ENCODE peak calls at places on chromosomes 16 and 17, in four cellular contexts. One of them, this sample, is unnamed.

GRCh38 chr17:41571561-41572434 is at the start of gene KRT9:
- DNase-seq in ascending aorta: no peak
- DNase-seq in tibial artery: no peak
- DNase-seq in K562: no peak
- DNase-seq in this sample: no peak

GRCh38 chr17:55601874-55602364 is 90.7 kb upstream of the SMIM36 start:
- DNase-seq in ascending aorta: no peak
- DNase-seq in K562: peak; percentile 20
- DNase-seq in tibial artery: no peak
- DNase-seq in this sample: no peak

GRCh38 chr17:11986939-11987329 is 10.3 kb downstream of the ZNF18 start:
- DNase-seq in tibial artery: no peak
- DNase-seq in ascending aorta: no peak
- DNase-seq in K562: peak; percentile 9
- DNase-seq in this sample: no peak

GRCh38 chr16:27879601-27880247 is 183.8 kb downstream of the GSG1L start:
- DNase-seq in ascending aorta: no peak
- DNase-seq in K562: no peak
- DNase-seq in tibial artery: no peak
- DNase-seq in this sample: no peak

GRCh38 chr16:78743556-78743955 is 644.1 kb downstream of the WWOX start:
- DNase-seq in ascending aorta: no peak
- DNase-seq in K562: no peak
- DNase-seq in tibial artery: no peak
- DNase-seq in this sample: no peak

GRCh38 chr16:19872179-19872863 is 12.3 kb downstream of the GPRC5B start:
- DNase-seq in tibial artery: no peak
- DNase-seq in ascending aorta: no peak
- DNase-seq in K562: no peak
- DNase-seq in this sample: no peak

GRCh38 chr17:10516065-10516464 is 2.3 kb downstream of the MYH1 start:
- DNase-seq in ascending aorta: no peak
- DNase-seq in K562: no peak
- DNase-seq in tibial artery: no peak
- DNase-seq in this sample: no peak

GRCh38 chr17:1726626-1727257 is 2.2 kb downstream of the WDR81 start:
- DNase-seq in tibial artery: no peak
- DNase-seq in K562: no peak
- DNase-seq in ascending aorta: no peak
- DNase-seq in this sample: no peak

GRCh38 chr17:10735821-10736220 is 6.0 kb upstream of the TMEM220 start:
- DNase-seq in K562: no peak
- DNase-seq in ascending aorta: no peak
- DNase-seq in tibial artery: no peak
- DNase-seq in this sample: no peak

GRCh38 chr17:5286846-5287245 is 4.8 kb downstream of the RABEP1 start:
- DNase-seq in K562: no peak
- DNase-seq in tibial artery: no peak
- DNase-seq in ascending aorta: no peak
- DNase-seq in this sample: no peak

GRCh38 chr17:9330140-9330902 is 245.3 kb downstream of the STX8 start:
- DNase-seq in tibial artery: no peak
- DNase-seq in ascending aorta: no peak
- DNase-seq in K562: no peak
- DNase-seq in this sample: no peak

GRCh38 chr16:84098939-84099338 is 17.8 kb downstream of the MBTPS1 start:
- DNase-seq in tibial artery: no peak
- DNase-seq in K562: no peak
- DNase-seq in ascending aorta: no peak
- DNase-seq in this sample: no peak

GRCh38 chr17:39722965-39723848 is 7.1 kb downstream of the MIEN1 start:
- DNase-seq in ascending aorta: no peak
- DNase-seq in tibial artery: no peak
- DNase-seq in K562: peak; percentile 96
- DNase-seq in this sample: peak; percentile 34

GRCh38 chr17:67531291-67531690 is 154.2 kb downstream of the PITPNC1 start:
- DNase-seq in K562: no peak
- DNase-seq in ascending aorta: no peak
- DNase-seq in tibial artery: no peak
- DNase-seq in this sample: no peak

GRCh38 chr17:81524865-81525159 is 3.4 kb upstream of the FSCN2 start:
- DNase-seq in ascending aorta: no peak
- DNase-seq in K562: no peak
- DNase-seq in tibial artery: no peak
- DNase-seq in this sample: no peak
- H3K27me3 ChIP-seq in ascending aorta: no peaks in the 10 kb centered on the region
- H3K27me3 ChIP-seq in K562: peaks cover 38% of the 10 kb centered on the region
- H3K27me3 ChIP-seq in tibial artery: no peaks in the 10 kb centered on the region
- H3K27me3 ChIP-seq in this sample: no peaks in the 10 kb centered on the region

DNA sequence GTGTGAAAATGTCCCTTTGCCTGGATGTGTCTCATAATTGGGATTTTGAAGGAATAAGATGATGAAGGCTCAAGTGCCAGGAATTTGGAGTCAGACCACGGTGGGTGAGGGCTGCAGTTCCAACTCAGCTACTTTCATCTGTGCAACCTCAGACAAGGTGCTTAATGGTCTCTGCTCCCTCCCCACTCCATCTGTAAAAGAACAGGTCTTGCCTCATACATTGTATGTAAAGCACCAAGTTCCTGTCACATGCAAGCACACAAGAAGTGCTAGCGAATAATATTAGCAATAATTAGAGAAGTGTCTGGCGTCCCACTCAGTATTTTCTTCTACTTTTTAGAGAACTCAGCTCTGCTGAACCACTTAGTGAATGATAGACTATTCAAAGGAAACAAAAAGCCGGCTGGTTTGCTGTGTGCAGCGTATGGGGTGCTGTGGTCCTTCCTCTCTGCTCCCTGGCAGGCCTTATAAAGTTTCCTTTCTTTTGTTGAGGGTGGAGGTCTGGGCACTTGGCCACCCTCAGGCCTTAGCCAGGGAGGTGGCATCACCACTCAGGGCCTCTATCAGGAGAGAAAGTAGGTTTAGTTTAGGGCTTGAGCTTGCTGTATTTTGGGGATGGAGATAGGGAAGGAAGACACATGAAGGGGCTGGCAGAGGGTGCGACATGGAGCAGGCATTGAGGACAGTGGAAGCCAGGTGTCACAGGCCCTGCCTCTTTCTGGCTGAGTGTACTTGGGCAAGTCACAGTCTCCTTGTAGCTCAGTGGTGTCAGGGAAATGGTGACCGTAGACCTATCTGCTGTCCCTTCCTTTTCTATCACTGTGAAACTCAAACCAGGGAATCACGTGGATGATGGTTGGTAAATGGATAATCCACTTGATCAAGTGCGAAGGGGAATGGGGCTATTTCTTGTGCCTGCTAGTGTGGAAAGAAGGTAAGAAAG is 6.5 kb downstream of the TBX4 start:
- DNase-seq in K562: no peak
- DNase-seq in ascending aorta: peak; percentile 21
- DNase-seq in tibial artery: no peak
- DNase-seq in this sample: no peak
- H3K27me3 ChIP-seq in K562: peaks cover 65% of the 10 kb centered on the region
- H3K27me3 ChIP-seq in ascending aorta: peaks cover 28% of the 10 kb centered on the region
- H3K27me3 ChIP-seq in tibial artery: no peaks in the 10 kb centered on the region
- H3K27me3 ChIP-seq in this sample: no peaks in the 10 kb centered on the region

GRCh38 chr16:1262210-1262845 is 6.5 kb downstream of the TPSD1 start:
- DNase-seq in K562: no peak
- DNase-seq in ascending aorta: no peak
- DNase-seq in tibial artery: no peak
- DNase-seq in this sample: no peak
- H3K27me3 ChIP-seq in K562: peaks cover 59% of the 10 kb centered on the region
- H3K27me3 ChIP-seq in ascending aorta: no peaks in the 10 kb centered on the region
- H3K27me3 ChIP-seq in tibial artery: no peaks in the 10 kb centered on the region
- H3K27me3 ChIP-seq in this sample: peaks cover 58% of the 10 kb centered on the region

DNA sequence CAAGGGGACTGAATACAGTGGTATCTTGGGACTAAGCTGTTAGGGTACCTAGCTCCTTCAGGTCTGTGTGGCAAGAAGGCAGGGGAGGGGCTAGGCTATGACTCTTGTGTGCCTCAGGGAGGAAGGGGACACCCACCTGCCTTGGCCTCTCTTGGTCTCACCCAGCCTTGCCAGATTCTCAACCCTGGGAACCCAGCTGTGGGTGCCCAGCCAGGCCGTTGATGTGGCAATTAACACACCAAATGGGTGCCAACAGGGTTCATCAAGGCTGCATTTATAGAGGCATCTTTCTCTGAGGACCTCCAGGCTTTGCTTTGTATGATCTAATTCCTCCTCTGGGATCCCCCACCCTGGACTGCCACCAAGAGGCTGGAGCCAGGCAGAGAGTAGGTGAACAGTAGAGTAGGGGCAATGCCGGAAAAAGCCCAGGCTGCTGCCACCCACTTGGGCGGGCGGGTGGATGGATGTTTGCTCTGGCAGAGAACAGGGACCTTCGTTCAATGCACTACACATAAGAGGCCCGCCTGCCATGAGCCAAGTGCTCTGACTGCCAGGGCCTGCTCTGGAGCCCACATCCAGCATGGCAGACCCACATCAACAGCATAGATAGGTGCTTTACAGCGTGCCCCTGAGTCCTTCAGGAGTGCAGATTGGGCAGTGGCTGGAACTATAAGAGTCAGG is 3.2 kb upstream of the ASB16 start:
- DNase-seq in tibial artery: no peak
- DNase-seq in ascending aorta: no peak
- DNase-seq in K562: no peak
- DNase-seq in this sample: no peak
- H3K27me3 ChIP-seq in tibial artery: no peaks in the 10 kb centered on the region
- H3K27me3 ChIP-seq in ascending aorta: no peaks in the 10 kb centered on the region
- H3K27me3 ChIP-seq in K562: no peaks in the 10 kb centered on the region
- H3K27me3 ChIP-seq in this sample: no peaks in the 10 kb centered on the region

This sample was measured in MG63.